ENCODE peak calls at places on chromosomes 2 and 18, in four cellular contexts. V is uterus, O is GM23338, F is lower lobe of right lung. M is an unnamed sample.
A peak's percentile ranks its signal among the peaks of the same experiment; 100 is the strongest.

GRCh38 chr2:40168032-40168431 is 283.9 kb downstream of the SLC8A1 start:
- DNase-seq in F (no peak), O (no peak), V (no peak), M (no peak)

GRCh38 chr2:10012963-10013461 is 30.3 kb upstream of the KLF11 start:
- DNase-seq in V (no peak), F (peak; percentile 45), O (no peak), M (peak; percentile 67)

GRCh38 chr2:9752441-9753275 is 90.6 kb upstream of the TAF1B start:
- DNase-seq in O (no peak), F (no peak), V (no peak), M (no peak)

GRCh38 chr2:165239230-165239629 is at the start of gene SCN2A:
- DNase-seq in F (no peak), O (peak; percentile 73), V (no peak), M (no peak)

GRCh38 chr18:26863122-26863879 is 2.2 kb downstream of the AQP4 start:
- DNase-seq in F (peak; percentile 91), V (no peak), O (peak; percentile 75), M (peak; percentile 76)

GRCh38 chr2:174761837-174762236 is 2.4 kb downstream of the CHRNA1 start:
- DNase-seq in F (no peak), O (no peak), V (no peak), M (no peak)

GRCh38 chr18:73842795-73843394 is 304.7 kb downstream of the FBXO15 start:
- DNase-seq in O (peak; percentile 78), V (no peak), F (no peak), M (no peak)

GRCh38 chr18:74550886-74551285 is 16.6 kb downstream of the CNDP1 start:
- DNase-seq in V (no peak), O (no peak), F (no peak), M (no peak)

GRCh38 chr2:207541933-207542332 is 12.2 kb downstream of the CREB1 start:
- DNase-seq in F (no peak), O (no peak), V (no peak), M (no peak)

GRCh38 chr18:75639468-75639831 is 211.9 kb upstream of the SMIM21 start:
- DNase-seq in F (no peak), V (no peak), O (no peak), M (no peak)

GRCh38 chr2:86372641-86373502 is 35.4 kb upstream of the REEP1 start:
- DNase-seq in V (peak; percentile 45), O (peak; percentile 83), F (no peak), M (no peak)

DNA sequence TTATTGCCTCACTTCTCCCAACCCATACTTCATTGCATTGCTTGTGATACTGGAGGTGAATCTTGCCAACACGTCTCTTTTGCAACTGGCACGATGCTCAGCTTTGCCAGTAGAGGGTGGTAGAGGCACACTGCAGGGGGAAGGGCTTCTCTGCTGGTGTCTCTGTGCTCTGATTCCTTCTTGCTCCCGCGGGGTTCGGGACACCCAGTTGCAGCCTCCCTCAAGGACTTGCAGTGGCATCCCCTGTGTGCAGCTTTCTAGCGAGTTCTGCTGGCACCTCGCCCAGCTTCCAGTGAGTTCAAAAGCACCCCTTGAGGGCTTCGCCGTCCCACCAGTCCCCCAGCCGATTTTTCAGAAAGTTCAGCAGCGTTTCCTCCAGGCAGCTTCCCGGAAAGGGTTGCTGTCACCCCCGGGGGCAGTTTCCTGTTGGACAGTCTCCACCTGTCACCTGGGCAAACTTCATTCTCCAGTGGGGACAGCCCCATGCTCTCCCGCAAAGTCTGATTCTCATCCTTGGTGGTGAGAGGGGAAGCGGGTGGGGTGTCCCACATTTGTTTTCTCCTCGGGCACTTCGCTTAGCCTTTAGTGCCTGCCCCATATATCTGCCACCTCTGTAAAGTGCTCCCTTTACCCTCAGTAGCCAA is 35.4 kb upstream of the EN1 start:
- DNase-seq in V (peak; percentile 15), F (peak; percentile 74), O (peak; percentile 84), M (peak; percentile 76)
- H3K4me3 ChIP-seq in V (no peak overlapping the region), F (peak overlapping the region; percentile 42), O (peak overlapping the region; percentile 34), M (no peak overlapping the region)

DNA sequence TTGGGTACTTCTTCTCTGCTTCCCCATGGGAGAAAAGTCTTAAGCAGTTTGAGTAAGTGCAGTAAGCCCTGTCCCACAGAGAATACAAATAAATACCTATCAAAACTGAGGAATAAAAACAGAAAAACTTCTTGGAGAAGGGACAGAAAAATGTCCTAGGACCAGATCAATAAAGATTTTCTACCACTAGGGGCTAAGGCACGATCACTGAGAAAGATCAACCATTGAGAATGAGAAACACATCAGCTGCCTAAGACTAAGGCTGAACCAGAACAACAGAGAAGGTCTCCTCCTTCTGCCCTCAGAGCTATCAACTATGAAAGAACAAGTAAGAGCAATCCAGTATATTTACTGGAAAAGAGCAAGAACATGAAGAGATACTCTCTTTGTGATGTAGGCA is 763.6 kb upstream of the LRRTM1 start:
- DNase-seq in F (no peak), V (no peak), O (peak; percentile 38), M (no peak)
- H3K4me3 ChIP-seq in F (no peak overlapping the region), V (no peak overlapping the region), O (no peak overlapping the region), M (no peak overlapping the region)

GRCh38 chr18:23137788-23138216 is 2.5 kb downstream of the CABLES1 start:
- DNase-seq in F (no peak), O (no peak), V (no peak), M (no peak)
- H3K4me3 ChIP-seq in F (peak overlapping the region; percentile 70), O (peak overlapping the region; percentile 60), V (no peak overlapping the region), M (peak overlapping the region; percentile 65)

GRCh38 chr18:59142274-59142673 is 2.6 kb downstream of the SEC11C start:
- DNase-seq in F (no peak), V (no peak), O (no peak), M (no peak)
- H3K4me3 ChIP-seq in F (no peak overlapping the region), V (no peak overlapping the region), O (no peak overlapping the region), M (no peak overlapping the region)

DNA sequence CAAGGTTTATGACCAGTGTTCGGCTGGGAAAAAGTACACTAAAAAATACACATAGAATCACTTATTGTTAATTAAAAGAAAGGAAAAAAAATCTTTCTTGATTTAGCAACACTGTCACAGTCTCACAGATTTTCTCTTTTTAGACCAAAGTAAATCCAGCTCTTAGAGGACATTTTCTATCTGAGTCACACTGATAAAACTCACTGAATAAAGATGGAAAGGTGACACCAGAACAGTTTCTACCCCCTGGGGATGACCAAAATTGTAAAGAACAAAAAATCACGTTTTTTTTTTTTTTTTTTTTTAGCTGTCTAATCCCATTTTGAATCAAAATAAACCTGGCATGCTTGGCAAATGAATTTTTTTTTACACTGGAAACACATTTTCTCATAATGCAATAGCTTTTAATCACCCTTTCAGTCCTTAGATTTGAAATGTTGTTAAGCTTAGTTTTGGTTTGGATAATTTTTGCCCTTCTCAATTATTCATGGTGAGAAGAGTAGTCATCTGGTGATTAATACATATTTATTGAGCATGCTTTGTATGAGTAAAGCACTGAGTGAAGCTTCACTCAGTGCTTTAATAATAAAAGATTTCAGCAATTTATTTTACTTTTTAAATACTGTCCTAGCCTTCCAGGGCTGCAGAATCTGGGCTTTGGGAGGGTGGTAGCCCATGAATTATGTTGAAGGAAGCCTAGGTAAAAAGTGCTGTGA is 886.3 kb downstream of the SLC4A3 start:
- DNase-seq in O (no peak), F (no peak), V (no peak), M (no peak)
- H3K4me3 ChIP-seq in O (no peak overlapping the region), F (no peak overlapping the region), V (no peak overlapping the region), M (no peak overlapping the region)